ENCODE peak calls at places on chromosome 5, in five cellular contexts. E is psoas muscle; S is upper lobe of right lung; P is CD8-positive, alpha-beta T cell; W is PC-9. B is an unnamed sample.
A peak's percentile ranks its signal among the peaks of the same experiment; 100 is the strongest.

GRCh38 chr5:114678778-114679177 is 316.9 kb downstream of the KCNN2 start:
- DNase-seq in S (no peak), P (no peak), W (no peak), E (no peak), B (no peak)

GRCh38 chr5:127089206-127089605 is 15.9 kb upstream of the C5orf63 start:
- DNase-seq in S (no peak), P (no peak), E (no peak), W (no peak), B (no peak)

GRCh38 chr5:150131978-150132694 is 23.5 kb downstream of the PDGFRB start:
- DNase-seq in S (no peak), E (no peak), P (no peak), W (no peak), B (no peak)

GRCh38 chr5:72283358-72283757 is 36.7 kb downstream of the MRPS27 start:
- DNase-seq in S (no peak), E (no peak), W (no peak), P (no peak), B (no peak)

GRCh38 chr5:128539038-128539429 is 989 bp upstream of the FBN2 start:
- DNase-seq in P (no peak), W (no peak), E (no peak), S (peak; percentile 48), B (no peak)

GRCh38 chr5:170067574-170068170 is 38.0 kb upstream of the FOXI1 start:
- DNase-seq in W (no peak), S (no peak), E (no peak), P (no peak), B (no peak)

GRCh38 chr5:153372433-153373167 is 117.9 kb upstream of the GRIA1 start:
- DNase-seq in E (no peak), W (no peak), S (no peak), P (no peak), B (no peak)

GRCh38 chr5:42586625-42587024 is 163.4 kb downstream of the GHR start:
- DNase-seq in W (no peak), P (no peak), S (no peak), E (peak; percentile 45), B (no peak)

GRCh38 chr5:80109549-80110478 is 74.7 kb downstream of the THBS4 start:
- DNase-seq in S (no peak), W (no peak), P (no peak), E (no peak), B (no peak)

GRCh38 chr5:96655506-96655905 is 6.7 kb upstream of the CAST start:
- DNase-seq in P (no peak), E (no peak), S (no peak), W (no peak), B (no peak)

GRCh38 chr5:54484219-54484894 is 28.9 kb downstream of the HSPB3 start:
- DNase-seq in P (no peak), S (no peak), W (no peak), E (no peak), B (no peak)

GRCh38 chr5:29079771-29080170 is 2041.4 kb upstream of the CDH9 start:
- DNase-seq in S (no peak), P (no peak), W (no peak), E (no peak), B (peak; percentile 33)

GRCh38 chr5:35186749-35187148 is 43.5 kb downstream of the PRLR start:
- DNase-seq in W (no peak), S (no peak), E (no peak), P (no peak), B (no peak)

GRCh38 chr5:118614701-118615475 is 373.5 kb downstream of the DTWD2 start:
- DNase-seq in P (no peak), S (no peak), W (no peak), E (no peak), B (no peak)

GRCh38 chr5:68086857-68087256 is 128.7 kb upstream of the PIK3R1 start:
- DNase-seq in E (no peak), P (no peak), W (no peak), S (no peak), B (no peak)

GRCh38 chr5:27308151-27308550 is 269.8 kb upstream of the CDH9 start:
- DNase-seq in S (no peak), E (no peak), P (no peak), W (peak; percentile 43), B (no peak)

GRCh38 chr5:107840161-107840560 is 169.4 kb upstream of the EFNA5 start:
- DNase-seq in S (no peak), E (no peak), W (no peak), P (no peak), B (no peak)

GRCh38 chr5:166365164-166365563 is 1926.3 kb upstream of the WWC1 start:
- DNase-seq in W (no peak), P (no peak), E (no peak), S (no peak), B (no peak)

GRCh38 chr5:77171141-77171910 is 39.2 kb upstream of the PDE8B start:
- DNase-seq in E (no peak), S (no peak), P (no peak), W (no peak), B (no peak)

GRCh38 chr5:174533127-174533453 is 191.3 kb upstream of the MSX2 start:
- DNase-seq in E (no peak), S (no peak), P (no peak), W (no peak), B (no peak)

GRCh38 chr5:126030698-126031097 is 392.5 kb upstream of the GRAMD2B start:
- DNase-seq in S (no peak), P (no peak), E (no peak), W (no peak), B (no peak)

GRCh38 chr5:120446068-120446492 is 18.0 kb upstream of the PRR16 start:
- DNase-seq in P (no peak), S (no peak), W (no peak), E (no peak), B (no peak)

GRCh38 chr5:35138232-35138631 is 90.5 kb upstream of the AGXT2 start:
- DNase-seq in S (no peak), W (no peak), P (no peak), E (no peak), B (no peak)

GRCh38 chr5:110088676-110089436 is 399.1 kb downstream of the MAN2A1 start:
- DNase-seq in W (no peak), P (no peak), S (no peak), E (no peak), B (no peak)

GRCh38 chr5:108818613-108819272 is 71.0 kb downstream of the FER start:
- DNase-seq in E (no peak), S (no peak), P (no peak), W (no peak), B (no peak)

GRCh38 chr5:54274944-54275343 is 35.4 kb downstream of the ARL15 start:
- DNase-seq in W (no peak), E (no peak), P (no peak), S (no peak), B (no peak)

GRCh38 chr5:129459485-129460120 is 495 bp upstream of the ADAMTS19 start:
- DNase-seq in S (no peak), P (no peak), W (no peak), E (peak; percentile 16), B (peak; percentile 45)

DNA sequence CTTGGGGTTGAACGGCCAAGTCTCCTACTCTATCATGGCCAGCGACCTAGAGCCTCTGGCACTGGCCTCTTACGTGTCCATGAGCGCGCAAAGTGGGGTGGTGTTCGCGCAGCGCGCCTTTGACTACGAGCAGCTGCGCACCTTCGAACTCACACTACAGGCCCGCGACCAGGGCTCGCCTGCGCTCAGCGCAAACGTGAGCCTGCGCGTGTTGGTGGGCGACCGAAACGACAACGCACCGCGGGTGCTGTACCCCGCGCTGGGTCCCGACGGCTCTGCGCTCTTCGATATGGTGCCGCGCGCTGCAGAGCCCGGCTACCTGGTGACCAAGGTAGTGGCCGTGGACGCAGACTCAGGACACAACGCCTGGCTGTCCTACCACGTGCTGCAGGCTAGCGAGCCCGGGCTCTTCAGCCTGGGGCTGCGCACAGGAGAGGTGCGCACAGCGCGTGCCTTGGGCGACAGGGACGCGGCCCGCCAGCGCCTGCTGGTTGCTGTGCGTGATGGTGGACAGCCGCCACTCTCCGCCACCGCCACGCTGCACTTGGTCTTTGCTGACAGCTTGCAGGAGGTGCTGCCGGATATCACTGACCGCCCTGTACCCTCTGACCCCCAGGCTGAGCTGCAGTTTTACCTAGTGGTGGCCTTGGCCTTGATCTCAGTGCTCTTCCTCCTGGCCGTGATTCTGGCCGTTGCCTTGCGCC is 2.0 kb downstream of the PCDHGB5 start:
- DNase-seq in E (no peak), W (no peak), P (no peak), S (no peak), B (no peak)
- H3K9me3 ChIP-seq in E (peaks cover 4% of the 10 kb centered on the region), W (no peaks in the 10 kb centered on the region), P (no peaks in the 10 kb centered on the region), S (peaks cover 17% of the 10 kb centered on the region), B (peaks cover 17% of the 10 kb centered on the region)

DNA sequence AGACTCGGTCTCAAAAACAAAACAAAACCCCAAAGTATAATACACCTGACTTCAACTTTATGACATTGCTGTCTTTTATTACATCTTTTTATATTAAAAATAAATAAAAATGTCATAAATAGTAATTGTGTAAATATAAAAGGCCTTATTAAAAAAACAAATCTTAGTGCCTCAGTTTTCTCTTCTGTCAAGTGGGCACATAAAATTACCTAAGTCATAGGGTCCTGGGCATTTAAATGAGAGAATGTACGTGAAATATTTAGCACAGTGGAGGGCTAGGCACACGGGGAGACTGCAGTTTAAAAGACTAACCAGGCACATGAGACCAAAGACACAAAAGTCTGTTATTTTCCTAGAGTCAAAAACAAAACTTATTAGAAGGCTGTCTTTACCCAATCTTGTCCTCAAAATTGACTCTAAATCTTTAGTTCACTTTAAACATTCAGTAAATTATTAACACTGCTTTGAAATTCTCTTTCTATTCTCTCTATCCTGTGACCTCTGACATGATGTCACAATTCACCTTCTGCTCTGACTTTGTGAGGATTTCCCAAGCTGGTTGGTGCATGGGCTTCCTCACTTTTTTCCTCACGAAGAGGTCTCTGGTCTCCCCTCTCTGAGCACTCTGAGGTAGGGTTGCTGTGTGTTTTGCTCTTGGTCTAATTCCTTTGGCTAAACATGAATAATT is 2.5 kb upstream of the RNF14 start:
- DNase-seq in E (no peak), P (no peak), S (no peak), W (no peak), B (no peak)
- H3K4me3 ChIP-seq in E (no peak overlapping the region), P (no peak overlapping the region), S (no peak overlapping the region), W (no peak overlapping the region), B (no peak overlapping the region)

DNA sequence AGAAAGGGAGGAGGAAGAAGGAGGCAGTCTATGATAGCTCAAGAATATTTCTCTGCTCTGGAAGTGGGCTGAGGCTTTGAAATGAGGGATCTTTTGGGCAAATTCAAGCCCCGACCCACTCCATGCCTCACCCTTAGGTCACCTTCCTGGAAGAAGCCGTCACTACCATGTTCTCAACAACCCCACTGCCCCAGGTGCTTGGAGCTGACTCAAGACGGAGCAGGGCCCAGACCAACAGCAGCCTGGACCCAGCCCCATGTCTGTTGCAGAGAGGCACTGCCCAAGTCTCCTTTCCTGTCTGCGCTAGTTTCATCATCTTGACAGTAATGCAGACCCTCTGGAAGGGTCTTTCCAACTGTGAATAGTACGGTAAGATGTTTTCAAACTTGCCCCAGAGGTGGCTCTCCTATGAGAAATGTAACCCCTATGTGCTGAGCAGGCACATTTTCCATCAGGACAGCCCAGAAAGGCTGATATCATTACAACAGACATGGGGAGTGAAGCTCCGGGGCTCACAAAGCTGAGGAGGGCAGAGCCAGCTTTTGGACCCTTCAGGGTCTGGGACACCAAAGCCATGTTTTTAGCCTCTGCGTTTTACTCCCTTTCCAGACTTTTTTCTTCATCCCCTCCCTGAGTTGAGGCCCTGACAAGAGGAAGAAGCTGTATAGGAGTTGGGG is 128.2 kb upstream of the LARP1 start:
- DNase-seq in S (no peak), W (no peak), P (no peak), E (no peak), B (no peak)
- TF ChIP-seq CTCF in S (no peak), W (no peak), P (no peak), E (no peak), B (no peak)

GRCh38 chr5:141298376-141298775 is 5.5 kb downstream of the SLC25A2 start:
- DNase-seq in E (no peak), P (no peak), S (no peak), W (no peak), B (no peak)

GRCh38 chr5:141306630-141307029 is 2.8 kb upstream of the SLC25A2 start:
- DNase-seq in S (no peak), P (no peak), W (no peak), E (no peak), B (no peak)

GRCh38 chr5:141303756-141304155 is at the start of gene SLC25A2:
- DNase-seq in W (no peak), P (no peak), E (no peak), S (no peak), B (no peak)
- H3K9me3 ChIP-seq in W (no peaks in the 10 kb centered on the region), P (peaks cover 10% of the 10 kb centered on the region), E (peaks cover 54% of the 10 kb centered on the region), S (peaks cover 61% of the 10 kb centered on the region), B (no peaks in the 10 kb centered on the region)